ENCODE peak calls at places on chromosomes 13 and 19, in ten cellular contexts. O, D, L, M, F, B, K, W, V and E are unnamed samples.

GRCh38 chr19:51357952-51358351 is 8.2 kb downstream of the ETFB start:
- DNase-seq in O (no peak), D (no peak), L (no peak), M (no peak), F (no peak), B (no peak), K (no peak), W (no peak), V (no peak), E (no peak)

GRCh38 chr13:33870046-33870668 is 52.2 kb downstream of the RFC3 start:
- DNase-seq in O (no peak), D (no peak), L (no peak), M (no peak), F (no peak), B (no peak), K (no peak), W (no peak), V (no peak), E (no peak)

GRCh38 chr13:50596776-50597203 is 246.7 kb downstream of the DLEU7 start:
- DNase-seq in O (no peak), D (no peak), L (no peak), M (no peak), F (no peak), B (no peak), K (no peak), W (no peak), V (no peak), E (no peak)

GRCh38 chr13:107459430-107459829 is 755.9 kb downstream of the LIG4 start:
- DNase-seq in O (no peak), D (no peak), L (peak; percentile 15), M (no peak), F (no peak), B (no peak), K (peak; percentile 16), W (no peak), V (no peak), E (no peak)

GRCh38 chr13:80921971-80922370 is 581.0 kb upstream of the SPRY2 start:
- DNase-seq in O (no peak), D (no peak), L (no peak), M (no peak), F (no peak), B (no peak), K (no peak), W (no peak), V (no peak), E (no peak)

GRCh38 chr13:21476893-21477472 is 17.9 kb upstream of the ZDHHC20 start:
- DNase-seq in O (peak; percentile 94), D (peak; percentile 97), L (peak; percentile 90), M (peak; percentile 83), F (peak; percentile 75), B (no peak), K (peak; percentile 76), W (peak; percentile 85), V (peak; percentile 68), E (peak; percentile 93)

GRCh38 chr13:97221989-97222700 is at the start of gene MBNL2:
- DNase-seq in O (peak; percentile 96), D (peak; percentile 80), L (peak; percentile 93), M (peak; percentile 91), F (peak; percentile 98), B (peak; percentile 75), K (peak; percentile 91), W (peak; percentile 86), V (peak; percentile 80), E (peak; percentile 87)

GRCh38 chr13:21677075-21677628 is 6.3 kb downstream of the FGF9 start:
- DNase-seq in O (no peak), D (no peak), L (no peak), M (no peak), F (no peak), B (no peak), K (no peak), W (no peak), V (no peak), E (peak; percentile 29)

GRCh38 chr13:30581582-30581981 is 36.1 kb upstream of the USPL1 start:
- DNase-seq in O (no peak), D (peak; percentile 69), L (no peak), M (no peak), F (peak; percentile 32), B (no peak), K (no peak), W (no peak), V (no peak), E (no peak)

GRCh38 chr19:4831351-4832340 is at the start of gene TICAM1:
- DNase-seq in O (peak; percentile 36), D (peak; percentile 45), L (peak; percentile 87), M (peak; percentile 88), F (peak; percentile 66), B (no peak), K (peak; percentile 63), W (peak; percentile 68), V (peak; percentile 80), E (no peak)

GRCh38 chr13:19668778-19669177 is 35.3 kb downstream of the MPHOSPH8 start:
- DNase-seq in O (no peak), D (no peak), L (no peak), M (no peak), F (no peak), B (no peak), K (no peak), W (no peak), V (no peak), E (no peak)

DNA sequence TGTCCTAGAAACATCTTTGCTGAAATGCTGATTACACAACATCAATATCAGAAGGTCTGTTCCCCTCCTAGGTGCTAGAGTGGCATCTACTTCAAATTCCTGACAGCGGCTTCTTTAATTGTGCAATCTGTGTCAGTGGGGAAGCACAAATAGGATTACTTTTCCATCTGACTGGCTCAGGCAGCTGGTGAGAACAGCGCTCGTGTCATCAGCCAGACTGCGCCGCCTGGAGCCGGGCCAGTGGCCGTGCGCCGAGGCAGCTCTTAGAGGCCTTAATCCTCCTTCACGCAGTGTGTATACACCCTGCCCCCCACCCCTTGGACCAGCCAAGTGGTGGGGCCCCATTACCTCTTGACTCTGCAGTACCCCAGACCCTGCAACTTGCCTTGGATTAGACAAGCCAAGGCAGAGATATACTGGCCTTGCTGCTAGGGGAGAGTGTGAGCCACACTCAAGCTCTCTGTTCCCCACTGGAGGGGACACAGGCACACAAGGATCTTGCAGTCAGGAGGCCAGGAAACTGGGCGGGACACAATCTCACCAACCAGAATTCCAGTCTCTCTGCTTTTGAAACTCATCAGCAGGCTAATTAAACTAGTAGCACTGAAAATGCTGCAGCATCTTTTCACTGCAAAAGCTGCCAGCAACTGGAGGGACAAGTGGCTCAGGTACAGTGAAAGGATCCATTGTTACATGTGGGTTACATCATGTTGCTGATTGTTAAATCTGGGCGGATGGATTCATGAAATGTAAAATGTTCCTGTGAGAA is 48.9 kb upstream of the EPHX3 start:
- DNase-seq in O (peak; percentile 96), D (no peak), L (peak; percentile 81), M (peak; percentile 91), F (peak; percentile 53), B (no peak), K (peak; percentile 90), W (no peak), V (no peak), E (peak; percentile 79)
- TF ChIP-seq CTCF in O (peak; percentile 68), D (no peak), L (peak; percentile 16), M (peak; percentile 18), F (no peak), B (peak; percentile 51), K (peak; percentile 16), W (no peak), V (no peak), E (no peak)

GRCh38 chr19:58483776-58484175 is 7.6 kb downstream of the ZNF446 start:
- DNase-seq in O (no peak), D (no peak), L (no peak), M (no peak), F (no peak), B (no peak), K (no peak), W (no peak), V (no peak), E (no peak)
- TF ChIP-seq CTCF in O (no peak), D (no peak), L (no peak), M (no peak), F (no peak), B (no peak), K (no peak), W (no peak), V (no peak), E (no peak)

DNA sequence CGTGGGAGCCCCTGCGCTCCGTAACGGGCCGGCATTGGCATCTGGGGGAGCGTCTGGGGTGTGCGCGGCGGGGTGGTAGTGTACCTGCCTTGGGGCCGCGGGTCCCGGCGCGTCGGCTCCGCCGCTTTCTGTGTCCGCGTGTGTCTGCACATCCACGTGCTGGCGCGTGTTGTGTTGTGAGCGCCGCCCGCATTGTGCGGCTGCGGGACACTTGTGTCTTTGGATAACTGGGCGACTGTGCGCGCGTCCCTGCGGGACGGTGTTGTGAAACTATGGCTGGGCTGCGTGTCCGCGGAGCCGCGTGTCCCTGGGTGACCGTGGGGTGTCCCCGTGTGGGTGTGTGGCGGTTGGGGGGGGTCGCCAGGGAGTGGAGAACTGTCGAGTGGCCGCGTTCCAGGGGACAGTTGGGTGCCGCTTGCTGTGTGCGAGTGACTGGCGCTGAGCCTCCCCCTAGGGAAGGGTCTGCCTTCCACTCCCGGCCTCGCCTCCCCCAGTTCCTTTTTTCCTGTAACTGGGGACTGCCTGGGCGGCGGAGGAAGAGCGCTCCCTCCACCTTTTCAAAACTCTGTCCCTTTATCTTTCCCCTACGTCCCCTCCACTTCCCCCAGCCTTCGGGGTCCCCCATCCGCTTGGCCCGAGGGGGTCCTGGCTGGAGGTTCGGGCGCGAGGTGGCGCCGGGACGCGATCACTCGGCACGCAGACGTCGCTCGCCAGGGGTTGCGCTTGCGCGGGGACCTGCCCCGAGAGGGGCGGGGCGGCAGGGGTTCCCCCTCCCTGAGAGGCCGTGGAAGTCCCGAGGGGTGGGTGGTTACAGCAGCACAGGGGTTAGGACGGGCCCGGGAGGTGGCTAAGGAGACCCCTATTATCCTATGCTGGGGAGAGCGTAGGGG is 5.6 kb upstream of the NFIC start:
- DNase-seq in O (peak; percentile 74), D (peak; percentile 57), L (no peak), M (peak; percentile 89), F (peak; percentile 47), B (no peak), K (no peak), W (no peak), V (peak; percentile 75), E (peak; percentile 38)
- TF ChIP-seq CTCF in O (no peak), D (no peak), L (peak; percentile 4), M (peak; percentile 11), F (no peak), B (no peak), K (no peak), W (no peak), V (no peak), E (no peak)

GRCh38 chr19:58406818-58407657 is 1.4 kb upstream of the ZNF584 start:
- DNase-seq in O (no peak), D (peak; percentile 52), L (peak; percentile 26), M (no peak), F (no peak), B (no peak), K (no peak), W (no peak), V (no peak), E (no peak)

GRCh38 chr19:58407658-58408151 is 744 bp upstream of the ZNF584 start:
- DNase-seq in O (no peak), D (peak; percentile 29), L (peak; percentile 46), M (no peak), F (no peak), B (no peak), K (no peak), W (no peak), V (no peak), E (no peak)

GRCh38 chr19:58409010-58409790 is 751 bp downstream of the ZNF584 start:
- DNase-seq in O (peak; percentile 42), D (peak; percentile 37), L (peak; percentile 56), M (peak; percentile 51), F (peak; percentile 34), B (no peak), K (no peak), W (no peak), V (no peak), E (no peak)

GRCh38 chr19:58408152-58409009 is at the start of gene ZNF584:
- DNase-seq in O (peak; percentile 96), D (peak; percentile 99), L (peak; percentile 97), M (peak; percentile 98), F (peak; percentile 94), B (peak; percentile 38), K (peak; percentile 87), W (peak; percentile 97), V (peak; percentile 93), E (peak; percentile 98)
- TF ChIP-seq CTCF in O (no peak), D (no peak), L (peak; percentile 3), M (no peak), F (no peak), B (peak; percentile 26), K (peak; percentile 19), W (no peak), V (no peak), E (no peak)